ENCODE peak calls at places on chromosome 11, in six cellular contexts. G is KBM-7; N is kidney epithelial cell; L is stimulated activated CD8-positive, alpha-beta memory T cell treated with anti-CD3 and anti-CD28 coated beads, Interleukin-7, amount 100 ng/mL, for 4 hours; P is AG04450; J is non-pigmented ciliary epithelial cell. S is an unnamed sample.
A peak's percentile ranks its signal among the peaks of the same experiment; 100 is the strongest.

GRCh38 chr11:45756384-45757010 is 48.5 kb upstream of the SLC35C1 start:
- DNase-seq in J (no peak), L (no peak), G (no peak), P (no peak), N (no peak), S (no peak)

GRCh38 chr11:122817121-122817520 is 21.2 kb upstream of the CRTAM start:
- DNase-seq in J (no peak), N (no peak), G (no peak), P (no peak), L (no peak), S (no peak)

GRCh38 chr11:64358907-64359711 is at the start of gene RPS6KA4:
- DNase-seq in G (peak; percentile 43), L (peak; percentile 48), J (no peak), N (no peak), P (no peak), S (no peak)

GRCh38 chr11:94544832-94545640 is 1.3 kb downstream of the FUT4 start:
- DNase-seq in N (no peak), J (no peak), P (no peak), L (no peak), G (peak; percentile 35), S (no peak)

GRCh38 chr11:72483412-72484186 is 49.3 kb upstream of the CLPB start:
- DNase-seq in J (no peak), G (peak; percentile 57), P (no peak), N (no peak), L (no peak), S (no peak)

GRCh38 chr11:73320786-73321325 is 12.8 kb downstream of the ARHGEF17 start:
- DNase-seq in G (no peak), N (no peak), J (no peak), P (no peak), L (no peak), S (no peak)

GRCh38 chr11:117817213-117818035 is 7.1 kb downstream of the FXYD2 start:
- DNase-seq in G (peak; percentile 85), P (peak; percentile 51), J (peak; percentile 37), L (peak; percentile 74), N (peak; percentile 67), S (no peak)

GRCh38 chr11:33375688-33376311 is 118.6 kb downstream of the HIPK3 start:
- DNase-seq in L (no peak), N (no peak), P (no peak), G (no peak), J (no peak), S (no peak)

GRCh38 chr11:59669611-59670009 is 773 bp upstream of the PATL1 start:
- DNase-seq in L (peak; percentile 24), G (no peak), P (no peak), N (no peak), J (no peak), S (peak; percentile 16)

GRCh38 chr11:96967616-96968015 is 577.8 kb downstream of the JRKL start:
- DNase-seq in P (no peak), N (no peak), G (no peak), J (no peak), L (no peak), S (no peak)

GRCh38 chr11:134596404-134596803 is 184.4 kb upstream of the B3GAT1 start:
- DNase-seq in J (no peak), N (no peak), P (no peak), G (no peak), L (no peak), S (no peak)

GRCh38 chr11:118771481-118772278 is 19.3 kb downstream of the DDX6 start:
- DNase-seq in J (no peak), P (no peak), N (no peak), G (peak; percentile 68), L (no peak), S (no peak)

GRCh38 chr11:45556851-45557707 is 108.3 kb downstream of the CHST1 start:
- DNase-seq in P (no peak), N (no peak), G (no peak), J (no peak), L (no peak), S (no peak)

GRCh38 chr11:109547356-109548027 is 125.5 kb downstream of the C11orf87 start:
- DNase-seq in P (peak; percentile 27), N (no peak), L (no peak), J (peak; percentile 45), G (no peak), S (peak; percentile 33)

GRCh38 chr11:18723991-18724390 is 2.0 kb downstream of the IGSF22 start:
- DNase-seq in G (no peak), J (no peak), P (no peak), N (no peak), L (no peak), S (no peak)

GRCh38 chr11:26573896-26574295 is 1.8 kb upstream of the MUC15 start:
- DNase-seq in J (no peak), L (no peak), N (no peak), P (no peak), G (no peak), S (no peak)

GRCh38 chr11:65355776-65356393 is 1.3 kb downstream of the TIGD3 start:
- DNase-seq in J (no peak), N (no peak), P (no peak), G (no peak), L (no peak), S (no peak)

GRCh38 chr11:72141066-72141465 is 5.5 kb downstream of the FOLR3 start:
- DNase-seq in J (peak; percentile 91), P (peak; percentile 69), N (peak; percentile 83), G (peak; percentile 12), L (no peak), S (peak; percentile 82)

GRCh38 chr11:120324932-120325810 is at the start of gene TLCD5:
- DNase-seq in P (no peak), L (peak; percentile 13), J (no peak), N (no peak), G (no peak), S (no peak)

GRCh38 chr11:31060880-31061279 is 308.7 kb downstream of the DCDC1 start:
- DNase-seq in L (no peak), J (peak; percentile 37), G (no peak), N (no peak), P (no peak), S (no peak)

GRCh38 chr11:119742263-119742861 is 13.4 kb upstream of the NECTIN1 start:
- DNase-seq in P (no peak), J (no peak), G (no peak), L (peak; percentile 21), N (no peak), S (no peak)

GRCh38 chr11:12810497-12810896 is 136.3 kb downstream of the TEAD1 start:
- DNase-seq in P (no peak), N (no peak), J (no peak), G (no peak), L (no peak), S (no peak)

GRCh38 chr11:65793625-65794400 is 7.0 kb downstream of the OVOL1 start:
- DNase-seq in J (no peak), P (no peak), G (no peak), L (no peak), N (no peak), S (no peak)

GRCh38 chr11:65488273-65489058 is 10.4 kb upstream of the MALAT1 start:
- DNase-seq in J (no peak), N (no peak), L (no peak), G (no peak), P (no peak), S (no peak)

GRCh38 chr11:62054484-62055121 is 69.2 kb upstream of the INCENP start:
- DNase-seq in G (peak; percentile 55), N (no peak), J (no peak), P (no peak), L (no peak), S (no peak)

GRCh38 chr11:68038718-68039525 is at the start of gene TCIRG1:
- DNase-seq in L (peak; percentile 50), N (no peak), P (no peak), G (peak; percentile 80), J (no peak), S (no peak)

GRCh38 chr11:2315395-2316168 is 13.8 kb downstream of the TSPAN32 start:
- DNase-seq in J (no peak), P (no peak), L (no peak), N (no peak), G (no peak), S (no peak)

S was measured in AG04449.